ENCODE peak calls at places on chromosomes 13 and 19, in nine cellular contexts. I is H1, G is esophagus muscularis mucosa, L is Panc1, U is spleen, Z is breast epithelium, Y is upper lobe of left lung, F is stomach, B is transverse colon. J is an unnamed sample. For H3K27me3, the result is how much of the 10 kb centered on the place peaks cover.

GRCh38 chr13:110820311-110820710 is 94.6 kb downstream of the ANKRD10 start:
- DNase-seq in Z (no peak), I (peak), F (no peak), L (no peak), U (no peak), G (no peak), Y (no peak), B (no peak), J (no peak)

GRCh38 chr13:30222253-30222652 is 85.1 kb downstream of the KATNAL1 start:
- DNase-seq in B (no peak), U (no peak), I (no peak), F (no peak), Z (no peak), L (no peak), G (no peak), Y (no peak), J (no peak)

GRCh38 chr13:109818891-109819290 is 32.5 kb upstream of the IRS2 start:
- DNase-seq in Y (no peak), L (no peak), G (no peak), F (no peak), Z (no peak), B (no peak), U (no peak), I (no peak), J (no peak)

GRCh38 chr13:46633416-46633815 is 80.4 kb downstream of the LRCH1 start:
- DNase-seq in I (no peak), F (no peak), B (no peak), U (no peak), Y (no peak), L (no peak), Z (no peak), G (no peak), J (no peak)

GRCh38 chr19:14375055-14375581 is 6.1 kb upstream of the ADGRE5 start:
- DNase-seq in I (no peak), U (peak), F (peak), Y (peak), B (peak), L (no peak), Z (no peak), G (no peak), J (no peak)

GRCh38 chr13:81686877-81687276 is 1346.0 kb upstream of the SPRY2 start:
- DNase-seq in U (no peak), F (no peak), B (no peak), L (no peak), G (no peak), Z (no peak), I (no peak), Y (no peak), J (no peak)

GRCh38 chr13:106277483-106278154 is 257.8 kb downstream of the EFNB2 start:
- DNase-seq in Y (no peak), F (no peak), I (no peak), L (no peak), B (no peak), G (no peak), U (no peak), Z (no peak), J (no peak)

GRCh38 chr19:29484876-29485275 is 40.9 kb upstream of the VSTM2B start:
- DNase-seq in B (no peak), I (peak), F (no peak), L (no peak), U (no peak), Y (no peak), Z (no peak), G (peak), J (no peak)

GRCh38 chr13:27789495-27790303 is 2.6 kb upstream of the GSX1 start:
- DNase-seq in B (no peak), Z (no peak), U (no peak), F (no peak), I (peak), L (no peak), Y (peak), G (no peak), J (no peak)

GRCh38 chr13:106145997-106146864 is 389.2 kb downstream of the EFNB2 start:
- DNase-seq in U (no peak), B (peak), L (no peak), F (no peak), G (no peak), Y (no peak), I (no peak), Z (no peak), J (no peak)

GRCh38 chr13:76884571-76885202 is 1.5 kb downstream of the KCTD12 start:
- DNase-seq in G (no peak), L (no peak), Z (no peak), I (no peak), F (no peak), Y (no peak), U (no peak), B (no peak), J (no peak)

GRCh38 chr13:39451860-39452301 is 151.1 kb downstream of the LHFPL6 start:
- DNase-seq in L (no peak), Y (no peak), B (peak), Z (no peak), F (no peak), I (no peak), U (no peak), G (no peak), J (no peak)

GRCh38 chr19:33777351-33777750 is 19.3 kb upstream of the KCTD15 start:
- DNase-seq in Y (no peak), B (no peak), U (peak), G (no peak), F (no peak), I (no peak), L (no peak), Z (no peak), J (no peak)

GRCh38 chr13:50376895-50377575 is 361.8 kb downstream of the KCNRG start:
- DNase-seq in B (no peak), I (peak), G (peak), L (no peak), Y (no peak), F (no peak), Z (no peak), U (no peak), J (no peak)

GRCh38 chr13:111423168-111423785 is 102.8 kb downstream of the TEX29 start:
- DNase-seq in Y (no peak), G (no peak), L (no peak), I (no peak), F (no peak), B (no peak), U (no peak), Z (no peak), J (no peak)

GRCh38 chr13:48843630-48844380 is 131.9 kb upstream of the FNDC3A start:
- DNase-seq in F (no peak), I (no peak), G (peak), U (no peak), B (no peak), Z (no peak), L (no peak), Y (no peak), J (no peak)

GRCh38 chr13:80945328-80945727 is 604.4 kb upstream of the SPRY2 start:
- DNase-seq in Y (no peak), I (no peak), G (no peak), F (peak), B (no peak), Z (no peak), L (no peak), U (no peak), J (no peak)

GRCh38 chr13:112643759-112644459 is 45.9 kb upstream of the ATP11A start:
- DNase-seq in B (no peak), F (peak), Y (no peak), L (no peak), G (no peak), I (no peak), U (peak), Z (peak), J (no peak)

GRCh38 chr13:97875911-97876310 is 77.6 kb upstream of the IPO5 start:
- DNase-seq in B (no peak), U (no peak), F (no peak), G (peak), I (peak), Y (no peak), Z (no peak), L (no peak), J (no peak)

GRCh38 chr13:59363950-59364349 is 799.8 kb downstream of the DIAPH3 start:
- DNase-seq in Z (no peak), G (no peak), Y (no peak), U (no peak), F (no peak), B (no peak), I (no peak), L (no peak), J (no peak)

GRCh38 chr13:65336916-65337315 is 1893.2 kb downstream of the PCDH9 start:
- DNase-seq in F (no peak), U (no peak), L (no peak), I (no peak), G (no peak), Y (no peak), Z (no peak), B (no peak), J (no peak)

GRCh38 chr19:10602330-10603083 is 15.4 kb upstream of the AP1M2 start:
- DNase-seq in Z (peak), I (peak), Y (peak), B (peak), U (peak), G (peak), F (peak), L (no peak), J (peak)

GRCh38 chr13:100815476-100816046 is 141.0 kb upstream of the TMTC4 start:
- DNase-seq in L (no peak), F (no peak), U (no peak), Z (no peak), Y (no peak), I (no peak), B (no peak), G (no peak), J (no peak)

GRCh38 chr19:14113762-14114414 is 3.7 kb downstream of the PRKACA start:
- DNase-seq in U (peak), Z (no peak), G (no peak), I (peak), Y (no peak), F (no peak), L (no peak), B (peak), J (no peak)

GRCh38 chr19:18156841-18157464 is 4.0 kb downstream of the PIK3R2 start:
- DNase-seq in G (no peak), I (no peak), F (peak), Y (peak), L (no peak), U (peak), B (peak), Z (peak), J (peak)

GRCh38 chr13:54628383-54628782 is 1599.8 kb downstream of the OLFM4 start:
- DNase-seq in B (no peak), I (no peak), U (no peak), G (no peak), Y (no peak), Z (no peak), L (no peak), F (no peak), J (no peak)

GRCh38 chr13:23679214-23679613 is 109.0 kb downstream of the TNFRSF19 start:
- DNase-seq in I (no peak), Y (no peak), U (no peak), L (no peak), F (no peak), B (no peak), Z (no peak), G (no peak), J (no peak)

DNA sequence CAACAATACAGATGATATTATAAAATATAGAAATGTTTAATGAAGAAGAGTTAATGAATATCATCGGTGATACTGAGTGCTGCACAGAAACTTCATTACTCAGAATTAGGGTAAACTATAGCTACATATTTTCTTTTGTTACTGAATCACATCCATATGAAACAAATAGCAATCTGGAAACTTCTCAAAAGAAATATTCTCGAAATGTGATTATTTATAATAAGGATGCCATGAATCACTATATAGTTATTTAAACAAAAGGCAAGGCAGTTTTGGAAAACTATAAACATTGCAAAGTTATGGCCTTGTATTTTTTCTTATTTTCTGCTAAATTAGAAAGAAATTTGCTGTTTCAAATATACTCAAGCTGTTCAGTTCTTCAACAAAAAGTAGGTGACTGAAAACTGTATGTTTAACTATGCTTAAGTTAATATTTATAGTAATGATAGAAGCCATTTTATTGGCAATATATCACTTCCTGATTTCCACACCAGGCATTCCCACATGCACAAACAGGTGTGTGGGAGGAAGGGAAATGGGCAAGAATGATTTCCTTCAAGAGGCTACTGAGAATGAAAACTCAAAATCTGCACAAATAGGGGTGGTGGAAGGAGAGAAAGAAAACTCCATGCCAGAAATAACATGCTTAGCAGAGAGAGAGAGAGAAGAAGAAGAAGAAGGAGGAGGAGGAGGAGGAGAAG is 74.5 kb upstream of the FRY start:
- DNase-seq in I (no peak), Y (no peak), U (no peak), G (no peak), B (no peak), L (no peak), Z (no peak), F (no peak), J (no peak)
- H3K27ac ChIP-seq in I (no peak), Y (no peak), U (no peak), G (no peak), B (no peak), L (no peak), Z (no peak), F (peak), J (no peak)

GRCh38 chr13:43787518-43787891 is 733 bp upstream of the ENOX1 start:
- DNase-seq in F (no peak), Z (no peak), B (no peak), U (no peak), Y (no peak), I (no peak), L (no peak), G (no peak), J (no peak)
- H3K27me3 ChIP-seq in F (under half), Z (under half), B (under half), U (half or more), Y (under half), I (half or more), L (under half), G (under half), J (under half)

DNA sequence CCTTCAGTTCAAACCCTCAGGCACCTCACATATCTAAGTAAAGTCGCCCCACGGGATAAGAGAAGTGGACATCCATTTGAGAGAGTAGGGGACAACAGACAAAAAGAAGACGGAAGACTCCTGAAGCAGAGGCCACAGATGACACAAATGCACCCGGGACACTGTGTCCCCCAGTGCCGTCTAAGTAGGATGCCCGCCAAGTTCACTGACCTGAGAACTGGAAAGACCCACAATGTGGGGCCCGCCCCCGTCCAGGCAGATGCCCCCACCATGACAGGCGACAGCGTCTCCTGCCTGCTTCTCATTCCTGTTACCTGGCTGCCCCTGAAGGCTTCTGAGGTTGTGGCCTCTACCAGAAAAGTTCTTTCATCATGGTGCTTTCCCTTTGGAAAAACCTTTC is 16.9 kb downstream of the ANKRD27 start:
- DNase-seq in Z (no peak), L (no peak), G (no peak), F (no peak), I (no peak), B (no peak), Y (no peak), U (no peak), J (no peak)
- TF ChIP-seq POLR2AphosphoS5 in Z (no peak), L (no peak), G (no peak), F (no peak), I (no peak), B (no peak), Y (no peak), U (no peak), J (no peak)

GRCh38 chr13:113821847-113822246 is 42.0 kb downstream of the GAS6 start:
- DNase-seq in I (no peak), Y (peak), L (no peak), G (no peak), U (no peak), F (no peak), B (no peak), Z (no peak), J (no peak)
- H3K27ac ChIP-seq in I (no peak), Y (peak), L (no peak), G (peak), U (peak), F (peak), B (peak), Z (peak), J (peak)

DNA sequence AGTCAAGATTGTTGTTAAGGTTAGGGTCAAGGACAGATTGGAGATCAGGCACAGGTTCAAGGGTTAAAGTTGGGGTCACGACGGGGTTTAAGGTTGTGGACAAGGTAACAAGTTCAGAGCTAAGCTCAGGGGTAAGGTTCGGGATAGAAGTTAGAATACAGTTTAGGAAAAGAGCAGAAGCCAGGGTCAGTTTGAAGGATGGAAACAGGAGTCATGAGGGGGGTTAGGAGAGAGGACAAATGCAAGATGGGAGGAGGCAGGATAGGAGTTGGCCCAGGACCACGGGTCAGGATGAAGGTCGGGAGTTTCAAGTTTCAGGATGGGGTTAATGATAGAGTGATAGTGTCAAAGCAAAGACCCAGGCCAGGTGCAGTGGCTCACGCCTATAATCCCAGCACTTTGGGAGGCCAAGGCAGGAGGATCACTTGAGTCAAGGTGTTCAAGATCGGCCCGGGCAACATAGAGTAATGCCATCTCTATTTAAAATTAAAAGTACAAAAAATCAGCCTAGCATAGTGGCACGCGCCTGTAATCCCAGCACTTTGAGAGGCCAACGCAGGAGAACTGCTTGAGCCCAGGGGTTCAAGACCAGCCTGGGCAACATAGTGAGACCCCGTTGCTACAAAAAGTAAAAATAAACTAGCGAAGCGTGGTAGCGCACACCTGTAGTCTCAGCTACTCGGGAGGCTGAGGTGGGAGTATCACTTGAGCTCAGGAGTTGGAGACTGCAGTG is 7.7 kb downstream of the NPHS1 start:
- DNase-seq in Y (no peak), B (no peak), G (no peak), F (no peak), Z (no peak), U (no peak), I (no peak), L (no peak), J (no peak)
- H3K27me3 ChIP-seq in Y (under half), B (half or more), G (under half), F (half or more), Z (half or more), U (half or more), I (under half), L (under half), J (under half)

DNA sequence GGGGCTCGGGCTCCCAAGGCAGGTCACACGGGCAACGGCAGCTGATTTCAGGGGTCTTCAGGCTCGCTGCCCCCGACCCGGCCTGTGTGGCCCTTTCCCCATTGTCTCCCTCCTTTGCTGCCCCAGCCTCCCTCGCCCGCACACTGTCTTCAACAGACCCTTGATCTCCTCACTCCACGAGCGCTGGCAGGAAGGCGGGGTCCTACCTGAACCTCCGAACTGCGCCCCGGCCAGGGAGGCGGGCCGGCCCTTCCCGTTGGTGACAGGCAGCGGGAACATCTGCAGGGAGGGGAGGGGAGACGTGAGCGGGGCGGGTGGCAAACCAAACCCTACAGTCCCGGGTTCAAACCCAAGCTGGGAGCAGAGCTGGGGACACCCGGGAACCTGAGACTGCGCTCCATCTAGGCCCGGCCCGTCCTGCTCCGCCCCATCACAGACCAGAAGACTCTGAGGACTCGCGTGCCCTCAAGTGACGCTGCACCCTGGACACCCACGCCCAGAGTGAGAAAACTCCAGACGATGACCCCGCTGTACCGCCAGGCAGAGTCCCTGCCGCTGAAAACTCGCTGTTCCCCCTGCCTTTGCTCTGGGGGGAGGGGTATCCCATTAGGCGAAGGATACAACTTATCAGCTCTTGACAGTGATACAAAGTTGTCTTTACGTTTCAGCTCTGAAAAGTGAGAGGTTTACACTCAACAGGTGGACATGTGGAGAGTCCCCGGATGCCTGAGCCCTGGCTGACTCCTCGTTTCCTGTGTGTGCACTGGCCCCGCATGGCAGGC is 6.1 kb downstream of the TCF3 start:
- DNase-seq in I (no peak), G (no peak), B (no peak), Y (peak), L (no peak), F (no peak), Z (no peak), U (no peak), J (no peak)
- TF ChIP-seq POLR2AphosphoS5 in I (no peak), G (no peak), B (no peak), Y (no peak), L (no peak), F (no peak), Z (no peak), U (no peak), J (no peak)

GRCh38 chr19:49639401-49640112 is 386 bp downstream of the RRAS start:
- DNase-seq in B (peak), L (no peak), I (no peak), Y (no peak), G (no peak), Z (no peak), U (no peak), F (no peak), J (no peak)
- H3K27ac ChIP-seq in B (peak), L (peak), I (no peak), Y (peak), G (peak), Z (peak), U (peak), F (peak), J (peak)

DNA sequence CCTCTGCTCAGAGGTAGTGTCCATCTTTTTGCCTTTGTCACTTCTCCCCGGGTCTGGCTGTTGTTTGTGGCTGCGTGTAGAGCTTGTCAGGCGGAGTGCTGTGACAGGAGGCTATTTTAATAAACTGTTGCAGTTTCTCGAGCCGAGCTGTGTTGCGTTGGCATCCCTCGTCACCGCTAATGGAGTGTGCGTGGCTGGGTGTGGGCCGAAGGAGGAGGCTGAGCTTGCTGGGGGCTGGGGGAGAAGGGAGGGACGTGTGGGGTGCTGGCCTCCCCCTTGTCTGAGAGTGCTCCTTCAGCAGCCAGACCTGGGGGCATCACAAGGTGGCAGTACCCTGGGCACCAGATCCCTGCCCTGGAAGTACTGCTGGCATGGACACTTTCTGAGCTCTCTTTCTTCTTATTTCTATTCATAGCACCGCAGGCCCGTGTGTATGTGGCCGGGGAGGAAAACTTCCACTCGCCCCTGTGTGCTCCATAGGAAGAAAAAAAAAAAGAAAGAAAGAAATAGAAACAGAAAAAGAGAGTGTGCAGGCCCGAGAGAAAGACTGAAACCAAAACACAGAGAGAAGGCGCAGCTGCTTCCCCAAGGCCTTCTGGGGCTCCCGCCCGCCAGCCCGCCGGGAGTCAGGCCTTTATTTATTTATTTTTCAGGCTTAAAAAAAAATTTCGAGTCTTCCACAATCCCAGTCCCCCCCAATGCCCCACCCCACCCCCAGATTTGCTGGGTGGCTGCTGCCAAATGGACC is 27.0 kb downstream of the NFIX start:
- DNase-seq in B (no peak), Z (no peak), I (no peak), F (no peak), L (no peak), U (no peak), Y (peak), G (no peak), J (no peak)
- H3K27me3 ChIP-seq in B (under half), Z (under half), I (half or more), F (under half), L (under half), U (under half), Y (under half), G (under half), J (under half)